ENCODE peak calls at places on chromosomes 13 and 19, in eight cellular contexts. One of them, this sample, is unnamed.
A peak's percentile ranks its signal among the peaks of the same experiment; 100 is the strongest.

GRCh38 chr19:10812902-10813404 is 23.1 kb downstream of the TMED1 start:
- DNase-seq in activated CD4-positive, alpha-beta T cell treated with anti-CD3 and anti-CD28 coated beads for 24 hours: no peak
- DNase-seq in stimulated activated CD4-positive, alpha-beta T cell treated with anti-CD3 and anti-CD28 coated beads, Interleukin-15, amount 100 ng/mL, for 1 hour: no peak
- DNase-seq in astrocyte of the cerebellum: peak; percentile 49
- DNase-seq in activated T-helper 9 cell treated with anti-CD3 and anti-CD28 coated beads, Interleukin-2, amount 50 U/mL, for 16 hours: no peak
- DNase-seq in tibial nerve: peak; percentile 38
- DNase-seq in NCI-H748 treated with DMSO at 0.1 percent for 48 hours: no peak
- DNase-seq in T-helper 1 cell: no peak
- DNase-seq in this sample: no peak

GRCh38 chr13:108961542-108962125 is 332.2 kb downstream of the MYO16 start:
- DNase-seq in activated T-helper 9 cell treated with anti-CD3 and anti-CD28 coated beads, Interleukin-2, amount 50 U/mL, for 16 hours: no peak
- DNase-seq in stimulated activated CD4-positive, alpha-beta T cell treated with anti-CD3 and anti-CD28 coated beads, Interleukin-15, amount 100 ng/mL, for 1 hour: no peak
- DNase-seq in astrocyte of the cerebellum: peak; percentile 26
- DNase-seq in activated CD4-positive, alpha-beta T cell treated with anti-CD3 and anti-CD28 coated beads for 24 hours: no peak
- DNase-seq in tibial nerve: no peak
- DNase-seq in T-helper 1 cell: no peak
- DNase-seq in NCI-H748 treated with DMSO at 0.1 percent for 48 hours: peak; percentile 66
- DNase-seq in this sample: no peak

GRCh38 chr19:2627319-2627829 is 75.1 kb downstream of the GNG7 start:
- DNase-seq in NCI-H748 treated with DMSO at 0.1 percent for 48 hours: no peak
- DNase-seq in stimulated activated CD4-positive, alpha-beta T cell treated with anti-CD3 and anti-CD28 coated beads, Interleukin-15, amount 100 ng/mL, for 1 hour: no peak
- DNase-seq in astrocyte of the cerebellum: peak; percentile 87
- DNase-seq in T-helper 1 cell: no peak
- DNase-seq in activated CD4-positive, alpha-beta T cell treated with anti-CD3 and anti-CD28 coated beads for 24 hours: peak; percentile 34
- DNase-seq in tibial nerve: peak; percentile 79
- DNase-seq in activated T-helper 9 cell treated with anti-CD3 and anti-CD28 coated beads, Interleukin-2, amount 50 U/mL, for 16 hours: peak; percentile 51
- DNase-seq in this sample: no peak

GRCh38 chr13:48210178-48210577 is 22.8 kb upstream of the ITM2B start:
- DNase-seq in tibial nerve: no peak
- DNase-seq in astrocyte of the cerebellum: no peak
- DNase-seq in T-helper 1 cell: no peak
- DNase-seq in activated CD4-positive, alpha-beta T cell treated with anti-CD3 and anti-CD28 coated beads for 24 hours: no peak
- DNase-seq in NCI-H748 treated with DMSO at 0.1 percent for 48 hours: no peak
- DNase-seq in stimulated activated CD4-positive, alpha-beta T cell treated with anti-CD3 and anti-CD28 coated beads, Interleukin-15, amount 100 ng/mL, for 1 hour: no peak
- DNase-seq in activated T-helper 9 cell treated with anti-CD3 and anti-CD28 coated beads, Interleukin-2, amount 50 U/mL, for 16 hours: no peak
- DNase-seq in this sample: no peak

GRCh38 chr13:24050292-24050711 is 110.2 kb upstream of the SPATA13 start:
- DNase-seq in stimulated activated CD4-positive, alpha-beta T cell treated with anti-CD3 and anti-CD28 coated beads, Interleukin-15, amount 100 ng/mL, for 1 hour: no peak
- DNase-seq in tibial nerve: no peak
- DNase-seq in activated T-helper 9 cell treated with anti-CD3 and anti-CD28 coated beads, Interleukin-2, amount 50 U/mL, for 16 hours: no peak
- DNase-seq in activated CD4-positive, alpha-beta T cell treated with anti-CD3 and anti-CD28 coated beads for 24 hours: no peak
- DNase-seq in astrocyte of the cerebellum: peak; percentile 54
- DNase-seq in T-helper 1 cell: no peak
- DNase-seq in NCI-H748 treated with DMSO at 0.1 percent for 48 hours: no peak
- DNase-seq in this sample: no peak

GRCh38 chr13:71316964-71317363 is 550.0 kb downstream of the DACH1 start:
- DNase-seq in astrocyte of the cerebellum: no peak
- DNase-seq in NCI-H748 treated with DMSO at 0.1 percent for 48 hours: peak; percentile 91
- DNase-seq in tibial nerve: no peak
- DNase-seq in T-helper 1 cell: no peak
- DNase-seq in stimulated activated CD4-positive, alpha-beta T cell treated with anti-CD3 and anti-CD28 coated beads, Interleukin-15, amount 100 ng/mL, for 1 hour: no peak
- DNase-seq in activated T-helper 9 cell treated with anti-CD3 and anti-CD28 coated beads, Interleukin-2, amount 50 U/mL, for 16 hours: no peak
- DNase-seq in activated CD4-positive, alpha-beta T cell treated with anti-CD3 and anti-CD28 coated beads for 24 hours: no peak
- DNase-seq in this sample: no peak

GRCh38 chr19:7783991-7784421 is 21.0 kb downstream of the CLEC4M start:
- DNase-seq in activated CD4-positive, alpha-beta T cell treated with anti-CD3 and anti-CD28 coated beads for 24 hours: no peak
- DNase-seq in T-helper 1 cell: no peak
- DNase-seq in tibial nerve: peak; percentile 15
- DNase-seq in stimulated activated CD4-positive, alpha-beta T cell treated with anti-CD3 and anti-CD28 coated beads, Interleukin-15, amount 100 ng/mL, for 1 hour: no peak
- DNase-seq in activated T-helper 9 cell treated with anti-CD3 and anti-CD28 coated beads, Interleukin-2, amount 50 U/mL, for 16 hours: no peak
- DNase-seq in NCI-H748 treated with DMSO at 0.1 percent for 48 hours: no peak
- DNase-seq in astrocyte of the cerebellum: no peak
- DNase-seq in this sample: no peak

GRCh38 chr19:17877696-17878095 is 6.0 kb downstream of the SLC5A5 start:
- DNase-seq in NCI-H748 treated with DMSO at 0.1 percent for 48 hours: no peak
- DNase-seq in astrocyte of the cerebellum: no peak
- DNase-seq in tibial nerve: no peak
- DNase-seq in stimulated activated CD4-positive, alpha-beta T cell treated with anti-CD3 and anti-CD28 coated beads, Interleukin-15, amount 100 ng/mL, for 1 hour: no peak
- DNase-seq in activated T-helper 9 cell treated with anti-CD3 and anti-CD28 coated beads, Interleukin-2, amount 50 U/mL, for 16 hours: no peak
- DNase-seq in activated CD4-positive, alpha-beta T cell treated with anti-CD3 and anti-CD28 coated beads for 24 hours: no peak
- DNase-seq in T-helper 1 cell: no peak
- DNase-seq in this sample: no peak

GRCh38 chr19:51371186-51371690 is 1.2 kb downstream of the NKG7 start:
- DNase-seq in activated CD4-positive, alpha-beta T cell treated with anti-CD3 and anti-CD28 coated beads for 24 hours: no peak
- DNase-seq in NCI-H748 treated with DMSO at 0.1 percent for 48 hours: no peak
- DNase-seq in T-helper 1 cell: no peak
- DNase-seq in activated T-helper 9 cell treated with anti-CD3 and anti-CD28 coated beads, Interleukin-2, amount 50 U/mL, for 16 hours: no peak
- DNase-seq in astrocyte of the cerebellum: no peak
- DNase-seq in stimulated activated CD4-positive, alpha-beta T cell treated with anti-CD3 and anti-CD28 coated beads, Interleukin-15, amount 100 ng/mL, for 1 hour: no peak
- DNase-seq in tibial nerve: no peak
- DNase-seq in this sample: no peak

GRCh38 chr19:50694815-50695145 is 24.8 kb downstream of the SHANK1 start:
- DNase-seq in activated T-helper 9 cell treated with anti-CD3 and anti-CD28 coated beads, Interleukin-2, amount 50 U/mL, for 16 hours: no peak
- DNase-seq in tibial nerve: no peak
- DNase-seq in astrocyte of the cerebellum: no peak
- DNase-seq in NCI-H748 treated with DMSO at 0.1 percent for 48 hours: no peak
- DNase-seq in activated CD4-positive, alpha-beta T cell treated with anti-CD3 and anti-CD28 coated beads for 24 hours: no peak
- DNase-seq in T-helper 1 cell: no peak
- DNase-seq in stimulated activated CD4-positive, alpha-beta T cell treated with anti-CD3 and anti-CD28 coated beads, Interleukin-15, amount 100 ng/mL, for 1 hour: no peak
- DNase-seq in this sample: no peak

GRCh38 chr19:29001922-29002247 is 211.1 kb downstream of the UQCRFS1 start:
- DNase-seq in tibial nerve: no peak
- DNase-seq in NCI-H748 treated with DMSO at 0.1 percent for 48 hours: no peak
- DNase-seq in activated CD4-positive, alpha-beta T cell treated with anti-CD3 and anti-CD28 coated beads for 24 hours: no peak
- DNase-seq in stimulated activated CD4-positive, alpha-beta T cell treated with anti-CD3 and anti-CD28 coated beads, Interleukin-15, amount 100 ng/mL, for 1 hour: no peak
- DNase-seq in T-helper 1 cell: no peak
- DNase-seq in activated T-helper 9 cell treated with anti-CD3 and anti-CD28 coated beads, Interleukin-2, amount 50 U/mL, for 16 hours: no peak
- DNase-seq in astrocyte of the cerebellum: no peak
- DNase-seq in this sample: no peak

GRCh38 chr13:30334663-30335386 is 27.5 kb upstream of the KATNAL1 start:
- DNase-seq in T-helper 1 cell: no peak
- DNase-seq in astrocyte of the cerebellum: no peak
- DNase-seq in activated T-helper 9 cell treated with anti-CD3 and anti-CD28 coated beads, Interleukin-2, amount 50 U/mL, for 16 hours: no peak
- DNase-seq in activated CD4-positive, alpha-beta T cell treated with anti-CD3 and anti-CD28 coated beads for 24 hours: no peak
- DNase-seq in NCI-H748 treated with DMSO at 0.1 percent for 48 hours: peak; percentile 85
- DNase-seq in stimulated activated CD4-positive, alpha-beta T cell treated with anti-CD3 and anti-CD28 coated beads, Interleukin-15, amount 100 ng/mL, for 1 hour: no peak
- DNase-seq in tibial nerve: no peak
- DNase-seq in this sample: no peak

GRCh38 chr13:87661471-87661870 is 9.7 kb upstream of the SLITRK5 start:
- DNase-seq in activated CD4-positive, alpha-beta T cell treated with anti-CD3 and anti-CD28 coated beads for 24 hours: no peak
- DNase-seq in stimulated activated CD4-positive, alpha-beta T cell treated with anti-CD3 and anti-CD28 coated beads, Interleukin-15, amount 100 ng/mL, for 1 hour: no peak
- DNase-seq in T-helper 1 cell: no peak
- DNase-seq in NCI-H748 treated with DMSO at 0.1 percent for 48 hours: no peak
- DNase-seq in activated T-helper 9 cell treated with anti-CD3 and anti-CD28 coated beads, Interleukin-2, amount 50 U/mL, for 16 hours: no peak
- DNase-seq in tibial nerve: no peak
- DNase-seq in astrocyte of the cerebellum: peak; percentile 80
- DNase-seq in this sample: no peak

GRCh38 chr13:108615241-108615640 is 14.2 kb upstream of the MYO16 start:
- DNase-seq in stimulated activated CD4-positive, alpha-beta T cell treated with anti-CD3 and anti-CD28 coated beads, Interleukin-15, amount 100 ng/mL, for 1 hour: no peak
- DNase-seq in tibial nerve: no peak
- DNase-seq in astrocyte of the cerebellum: no peak
- DNase-seq in NCI-H748 treated with DMSO at 0.1 percent for 48 hours: no peak
- DNase-seq in activated T-helper 9 cell treated with anti-CD3 and anti-CD28 coated beads, Interleukin-2, amount 50 U/mL, for 16 hours: no peak
- DNase-seq in activated CD4-positive, alpha-beta T cell treated with anti-CD3 and anti-CD28 coated beads for 24 hours: no peak
- DNase-seq in T-helper 1 cell: no peak
- DNase-seq in this sample: no peak